ENCODE peak calls at places on chromosomes 16 and 17, in four cellular contexts. One of them, this sample, is unnamed.

GRCh38 chr17:62688398-62689140 is 61.1 kb downstream of the MRC2 start:
- DNase-seq in tibial nerve: no peak
- DNase-seq in right atrium auricular region: no peak
- DNase-seq in pancreas: no peak
- DNase-seq in this sample: no peak

GRCh38 chr16:6946802-6947201 is 385.8 kb upstream of the RBFOX1 start:
- DNase-seq in pancreas: no peak
- DNase-seq in right atrium auricular region: no peak
- DNase-seq in tibial nerve: no peak
- DNase-seq in this sample: no peak

GRCh38 chr16:3980311-3981111 is 100.0 kb upstream of the CREBBP start:
- DNase-seq in right atrium auricular region: no peak
- DNase-seq in pancreas: no peak
- DNase-seq in tibial nerve: no peak
- DNase-seq in this sample: no peak

GRCh38 chr17:27559996-27560481 is 70.9 kb upstream of the LGALS9 start:
- DNase-seq in pancreas: no peak
- DNase-seq in tibial nerve: peak; percentile 19
- DNase-seq in right atrium auricular region: peak; percentile 85
- DNase-seq in this sample: no peak

GRCh38 chr17:15386083-15386482 is 44.7 kb upstream of the TEKT3 start:
- DNase-seq in tibial nerve: no peak
- DNase-seq in right atrium auricular region: peak; percentile 7
- DNase-seq in pancreas: no peak
- DNase-seq in this sample: no peak

GRCh38 chr17:65403616-65404015 is 157.8 kb downstream of the AXIN2 start:
- DNase-seq in pancreas: no peak
- DNase-seq in tibial nerve: no peak
- DNase-seq in right atrium auricular region: no peak
- DNase-seq in this sample: no peak

GRCh38 chr17:7651097-7651958 is 602 bp downstream of the ATP1B2 start:
- DNase-seq in pancreas: no peak
- DNase-seq in tibial nerve: no peak
- DNase-seq in right atrium auricular region: no peak
- DNase-seq in this sample: no peak

GRCh38 chr17:39929657-39930407 is 2.3 kb downstream of the LRRC3C start:
- DNase-seq in tibial nerve: no peak
- DNase-seq in pancreas: no peak
- DNase-seq in right atrium auricular region: no peak
- DNase-seq in this sample: no peak

GRCh38 chr16:85733155-85733838 is 17.6 kb downstream of the C16orf74 start:
- DNase-seq in pancreas: no peak
- DNase-seq in right atrium auricular region: peak; percentile 62
- DNase-seq in tibial nerve: no peak
- DNase-seq in this sample: no peak

GRCh38 chr17:79923974-79924638 is 84.9 kb upstream of the CBX4 start:
- DNase-seq in right atrium auricular region: no peak
- DNase-seq in tibial nerve: no peak
- DNase-seq in pancreas: no peak
- DNase-seq in this sample: no peak

GRCh38 chr17:43676471-43676870 is 14.7 kb upstream of the MEOX1 start:
- DNase-seq in right atrium auricular region: no peak
- DNase-seq in tibial nerve: no peak
- DNase-seq in pancreas: no peak
- DNase-seq in this sample: no peak

GRCh38 chr17:75876938-75877751 is 1.2 kb downstream of the TRIM47 start:
- DNase-seq in right atrium auricular region: peak; percentile 97
- DNase-seq in tibial nerve: peak; percentile 92
- DNase-seq in pancreas: peak; percentile 94
- DNase-seq in this sample: peak; percentile 92

GRCh38 chr17:75875182-75875939 is 3.0 kb downstream of the TRIM47 start:
- DNase-seq in right atrium auricular region: no peak
- DNase-seq in tibial nerve: no peak
- DNase-seq in pancreas: peak; percentile 77
- DNase-seq in this sample: no peak

GRCh38 chr17:75876190-75876937 is 2.0 kb downstream of the TRIM47 start:
- DNase-seq in right atrium auricular region: no peak
- DNase-seq in tibial nerve: no peak
- DNase-seq in pancreas: peak; percentile 92
- DNase-seq in this sample: peak; percentile 81

GRCh38 chr17:75874323-75875181 is 3.8 kb downstream of the TRIM47 start:
- DNase-seq in right atrium auricular region: no peak
- DNase-seq in pancreas: no peak
- DNase-seq in tibial nerve: no peak
- DNase-seq in this sample: no peak

DNA sequence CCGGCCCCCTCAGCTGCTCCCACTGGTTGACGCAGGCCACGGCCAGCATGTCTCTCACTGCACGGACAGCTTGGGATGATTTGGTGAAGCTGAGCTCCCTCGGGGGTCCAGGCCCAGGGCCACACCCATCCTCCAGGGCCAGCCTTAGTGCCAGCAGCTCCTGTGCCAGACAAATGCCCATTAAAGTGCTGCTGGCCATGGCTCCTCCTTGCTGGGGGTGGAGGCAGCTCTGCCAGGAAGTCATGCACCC is 2.5 kb downstream of the TRIM47 start:
- DNase-seq in tibial nerve: no peak
- DNase-seq in right atrium auricular region: no peak
- DNase-seq in pancreas: no peak
- DNase-seq in this sample: no peak
- H3K4me3 ChIP-seq in tibial nerve: peak overlapping the region; percentile 68
- H3K4me3 ChIP-seq in right atrium auricular region: peak overlapping the region; percentile 63
- H3K4me3 ChIP-seq in pancreas: no peak overlapping the region
- H3K4me3 ChIP-seq in this sample: peak overlapping the region; percentile 66

GRCh38 chr17:1047177-1047885 is 50.4 kb downstream of the TIMM22 start:
- DNase-seq in pancreas: no peak
- DNase-seq in tibial nerve: no peak
- DNase-seq in right atrium auricular region: peak; percentile 71
- DNase-seq in this sample: no peak
- H3K27ac ChIP-seq in pancreas: no peak overlapping the region
- H3K27ac ChIP-seq in tibial nerve: no peak overlapping the region
- H3K27ac ChIP-seq in right atrium auricular region: peak overlapping the region; percentile 91
- H3K27ac ChIP-seq in this sample: no peak overlapping the region

DNA sequence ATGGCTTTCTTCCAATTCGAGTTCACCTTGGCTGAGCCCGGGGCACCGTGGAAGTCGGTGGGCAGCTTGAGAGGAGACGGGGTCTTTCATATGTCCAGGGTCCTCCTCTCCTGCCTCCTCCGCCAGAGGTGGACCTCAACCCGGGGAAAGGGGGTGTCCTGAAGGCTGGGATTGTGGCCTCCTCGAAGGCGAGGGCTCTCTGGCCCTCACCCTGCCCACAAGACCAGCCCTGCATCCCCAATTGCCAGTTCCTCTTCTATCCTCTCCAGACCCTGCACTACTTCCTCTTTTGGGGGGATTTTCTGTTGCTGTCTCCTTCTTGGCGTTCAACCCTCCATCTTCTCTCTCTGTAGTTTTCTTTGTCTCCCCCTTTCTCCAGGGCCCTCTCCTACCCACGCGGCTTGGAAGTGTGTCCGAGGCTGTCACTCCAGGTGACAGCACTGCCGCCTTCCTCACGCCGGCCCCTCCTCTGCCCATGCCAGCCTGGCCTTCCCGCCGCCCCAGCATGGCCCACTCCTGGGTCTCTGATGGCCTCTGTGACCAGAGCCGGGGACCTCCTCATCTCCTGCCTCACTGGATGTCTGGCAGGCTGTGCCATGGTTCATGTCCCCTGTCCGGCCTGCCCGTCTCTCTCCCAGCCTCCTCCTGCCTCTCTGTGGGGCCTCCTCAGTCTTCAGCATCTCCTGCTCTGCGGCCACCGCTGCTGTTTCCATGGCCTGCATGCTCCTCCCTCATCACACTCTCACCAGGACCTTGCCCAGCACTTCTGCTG is 2.4 kb upstream of the ITGAX start:
- DNase-seq in pancreas: no peak
- DNase-seq in right atrium auricular region: no peak
- DNase-seq in tibial nerve: no peak
- DNase-seq in this sample: no peak
- H3K4me3 ChIP-seq in pancreas: no peak overlapping the region
- H3K4me3 ChIP-seq in right atrium auricular region: no peak overlapping the region
- H3K4me3 ChIP-seq in tibial nerve: no peak overlapping the region
- H3K4me3 ChIP-seq in this sample: no peak overlapping the region

DNA sequence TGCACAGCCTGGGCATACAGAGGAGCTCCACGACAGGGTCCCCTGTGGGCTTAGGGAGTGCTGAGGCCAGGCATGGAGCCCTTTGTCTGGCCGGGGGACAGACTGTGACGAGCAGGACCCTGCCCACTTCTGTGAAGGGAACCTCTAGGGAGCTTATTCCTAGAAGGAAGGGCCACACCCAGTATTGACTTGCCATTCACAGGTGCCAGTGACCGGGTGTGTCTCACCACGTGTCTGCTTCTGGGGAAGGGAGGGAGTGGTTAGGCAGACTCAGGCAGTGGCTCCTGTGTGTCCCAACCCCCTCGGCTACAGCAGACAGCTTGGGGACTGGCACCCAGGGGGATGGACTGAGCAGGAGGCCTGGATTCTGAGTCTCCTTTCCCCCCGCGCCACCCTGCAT is 57.2 kb downstream of the SOCS1 start:
- DNase-seq in tibial nerve: no peak
- DNase-seq in right atrium auricular region: no peak
- DNase-seq in pancreas: no peak
- DNase-seq in this sample: no peak
- H3K27ac ChIP-seq in tibial nerve: no peak overlapping the region
- H3K27ac ChIP-seq in right atrium auricular region: no peak overlapping the region
- H3K27ac ChIP-seq in pancreas: no peak overlapping the region
- H3K27ac ChIP-seq in this sample: no peak overlapping the region

DNA sequence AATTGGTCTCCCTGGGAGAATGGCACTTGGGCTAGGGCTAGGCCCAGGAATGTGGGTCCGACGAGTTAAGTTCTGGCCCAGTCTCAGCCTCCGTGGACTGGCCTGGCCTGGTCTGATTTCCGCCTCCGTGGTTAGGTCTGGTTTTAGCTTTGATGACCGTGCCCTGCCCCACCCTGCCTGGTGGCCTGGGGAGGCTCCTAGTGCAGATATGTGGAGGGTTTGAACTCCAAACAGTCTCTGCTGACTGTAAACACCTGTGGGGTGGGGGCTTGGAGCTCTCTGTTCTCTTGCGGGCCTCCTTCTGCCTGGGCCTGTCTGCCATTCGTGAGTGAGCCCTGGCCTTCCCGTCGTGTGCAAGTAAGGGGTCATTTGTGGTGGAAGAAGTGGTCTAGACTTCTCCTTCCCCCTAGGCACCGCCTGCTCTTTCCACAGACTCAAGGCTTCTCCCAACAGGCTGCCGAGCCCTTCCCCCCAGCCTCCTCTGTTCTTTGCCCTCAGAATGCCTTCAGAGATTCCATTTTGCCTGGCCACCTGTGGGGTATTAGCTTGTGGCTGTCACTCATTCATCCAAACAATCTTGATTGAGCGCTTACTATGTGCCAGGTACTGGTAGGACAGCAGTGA is 1.5 kb downstream of the ATP6V0C start:
- DNase-seq in tibial nerve: no peak
- DNase-seq in pancreas: no peak
- DNase-seq in right atrium auricular region: no peak
- DNase-seq in this sample: peak; percentile 52
- H3K4me3 ChIP-seq in tibial nerve: peak overlapping the region; percentile 77
- H3K4me3 ChIP-seq in pancreas: peak overlapping the region; percentile 68
- H3K4me3 ChIP-seq in right atrium auricular region: peak overlapping the region; percentile 91
- H3K4me3 ChIP-seq in this sample: peak overlapping the region; percentile 82

DNA sequence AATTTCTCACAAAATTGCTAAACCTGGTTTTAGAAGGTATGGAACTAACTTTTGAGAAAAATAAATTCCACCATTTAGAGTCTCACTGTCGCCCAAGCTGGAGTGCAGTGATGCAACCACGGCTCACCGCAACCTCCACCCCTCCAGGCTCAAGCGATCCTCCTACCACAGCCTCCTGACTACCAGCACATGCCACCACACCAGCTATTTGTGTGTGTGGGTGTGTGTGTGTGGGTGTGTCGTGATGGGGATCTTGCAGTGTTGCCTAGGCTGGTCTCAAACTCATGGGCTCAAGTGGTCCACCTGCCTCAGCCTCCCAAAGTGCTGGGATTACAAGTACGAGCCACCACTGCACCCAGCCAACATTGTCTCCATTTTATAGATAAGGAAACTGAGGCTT is 71.3 kb upstream of the NOL11 start:
- DNase-seq in tibial nerve: no peak
- DNase-seq in pancreas: no peak
- DNase-seq in right atrium auricular region: no peak
- DNase-seq in this sample: no peak
- H3K27ac ChIP-seq in tibial nerve: no peak overlapping the region
- H3K27ac ChIP-seq in pancreas: no peak overlapping the region
- H3K27ac ChIP-seq in right atrium auricular region: no peak overlapping the region
- H3K27ac ChIP-seq in this sample: no peak overlapping the region